ENCODE peak calls at places on chromosomes 1 and 21, in four cellular contexts. One of them, this sample, is unnamed.
A peak's percentile ranks its signal among the peaks of the same experiment; 100 is the strongest.

GRCh38 chr1:197896301-197896700 is 6.1 kb upstream of the C1orf53 start:
- DNase-seq in MM.1S: no peak
- DNase-seq in testis: no peak
- DNase-seq in tibial artery: no peak
- DNase-seq in this sample: no peak

GRCh38 chr1:17060129-17060868 is 6.5 kb upstream of the SDHB start:
- DNase-seq in MM.1S: no peak
- DNase-seq in testis: no peak
- DNase-seq in tibial artery: peak; percentile 5
- DNase-seq in this sample: no peak

GRCh38 chr1:28887835-28888682 is 26.3 kb upstream of the EPB41 start:
- DNase-seq in MM.1S: no peak
- DNase-seq in testis: peak; percentile 30
- DNase-seq in tibial artery: no peak
- DNase-seq in this sample: no peak

GRCh38 chr1:77018386-77019156 is 151.3 kb downstream of the ST6GALNAC5 start:
- DNase-seq in MM.1S: no peak
- DNase-seq in testis: no peak
- DNase-seq in tibial artery: no peak
- DNase-seq in this sample: no peak

GRCh38 chr1:183911285-183911684 is 106.4 kb downstream of the RGL1 start:
- DNase-seq in MM.1S: peak; percentile 97
- DNase-seq in testis: no peak
- DNase-seq in tibial artery: no peak
- DNase-seq in this sample: no peak

GRCh38 chr21:45102391-45102932 is 28.1 kb downstream of the ADARB1 start:
- DNase-seq in MM.1S: no peak
- DNase-seq in testis: no peak
- DNase-seq in tibial artery: no peak
- DNase-seq in this sample: no peak

GRCh38 chr1:97806996-97807395 is 113.8 kb downstream of the DPYD start:
- DNase-seq in MM.1S: no peak
- DNase-seq in testis: no peak
- DNase-seq in tibial artery: no peak
- DNase-seq in this sample: no peak

GRCh38 chr21:36202721-36203602 is 46.3 kb downstream of the DOP1B start:
- DNase-seq in MM.1S: no peak
- DNase-seq in testis: no peak
- DNase-seq in tibial artery: no peak
- DNase-seq in this sample: no peak

GRCh38 chr1:198669023-198669698 is 30.3 kb downstream of the PTPRC start:
- DNase-seq in MM.1S: peak; percentile 95
- DNase-seq in testis: no peak
- DNase-seq in tibial artery: no peak
- DNase-seq in this sample: no peak

DNA sequence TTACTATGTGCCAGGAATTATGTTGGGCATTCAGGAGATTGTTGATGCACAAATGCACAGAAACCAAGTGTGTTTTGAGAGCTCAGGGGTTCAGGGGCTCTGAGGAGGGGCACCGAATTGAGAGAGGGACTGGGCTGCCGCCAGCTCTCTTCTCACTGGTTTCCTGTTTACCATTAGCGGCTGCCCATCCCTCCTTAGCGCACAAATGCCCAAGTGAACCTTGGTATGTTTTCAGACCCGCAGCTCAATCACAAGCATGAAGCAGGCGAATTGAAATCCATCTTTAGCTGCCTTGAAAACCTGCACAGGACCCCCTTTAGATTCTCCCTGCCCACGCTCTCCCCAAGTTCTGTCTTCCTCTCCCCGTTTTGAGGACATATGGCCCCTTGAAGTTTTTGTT is 61.2 kb upstream of the ACOT11 start:
- DNase-seq in MM.1S: no peak
- DNase-seq in testis: no peak
- DNase-seq in tibial artery: no peak
- DNase-seq in this sample: no peak
- H3K27ac ChIP-seq in MM.1S: no peak overlapping the region
- H3K27ac ChIP-seq in testis: no peak overlapping the region
- H3K27ac ChIP-seq in tibial artery: peak overlapping the region; percentile 99
- H3K27ac ChIP-seq in this sample: no peak overlapping the region

GRCh38 chr1:156667968-156668709 is 9.1 kb downstream of the NES start:
- DNase-seq in MM.1S: no peak
- DNase-seq in testis: no peak
- DNase-seq in tibial artery: no peak
- DNase-seq in this sample: peak; percentile 27

GRCh38 chr1:156669794-156670193 is 7.4 kb downstream of the NES start:
- DNase-seq in MM.1S: no peak
- DNase-seq in testis: no peak
- DNase-seq in tibial artery: no peak
- DNase-seq in this sample: peak; percentile 28

GRCh38 chr1:156667610-156667967 is 9.6 kb downstream of the NES start:
- DNase-seq in MM.1S: no peak
- DNase-seq in testis: peak; percentile 54
- DNase-seq in tibial artery: no peak
- DNase-seq in this sample: peak; percentile 4

GRCh38 chr1:156670359-156670758 is 6.8 kb downstream of the NES start:
- DNase-seq in MM.1S: no peak
- DNase-seq in testis: no peak
- DNase-seq in tibial artery: no peak
- DNase-seq in this sample: no peak

GRCh38 chr1:156668801-156669637 is 8.2 kb downstream of the NES start:
- DNase-seq in MM.1S: no peak
- DNase-seq in testis: no peak
- DNase-seq in tibial artery: no peak
- DNase-seq in this sample: no peak
- H3K4me3 ChIP-seq in MM.1S: no peak overlapping the region
- H3K4me3 ChIP-seq in testis: no peak overlapping the region
- H3K4me3 ChIP-seq in tibial artery: no peak overlapping the region
- H3K4me3 ChIP-seq in this sample: no peak overlapping the region

GRCh38 chr1:9234223-9235122 is at the start of gene H6PD:
- DNase-seq in MM.1S: peak; percentile 81
- DNase-seq in testis: peak; percentile 86
- DNase-seq in tibial artery: peak; percentile 85
- DNase-seq in this sample: peak; percentile 89
- H3K4me1 ChIP-seq in MM.1S: peaks cover 22% of the 10 kb centered on the region
- H3K4me1 ChIP-seq in testis: peaks cover 43% of the 10 kb centered on the region
- H3K4me1 ChIP-seq in tibial artery: peaks cover 63% of the 10 kb centered on the region
- H3K4me1 ChIP-seq in this sample: peaks cover 85% of the 10 kb centered on the region

DNA sequence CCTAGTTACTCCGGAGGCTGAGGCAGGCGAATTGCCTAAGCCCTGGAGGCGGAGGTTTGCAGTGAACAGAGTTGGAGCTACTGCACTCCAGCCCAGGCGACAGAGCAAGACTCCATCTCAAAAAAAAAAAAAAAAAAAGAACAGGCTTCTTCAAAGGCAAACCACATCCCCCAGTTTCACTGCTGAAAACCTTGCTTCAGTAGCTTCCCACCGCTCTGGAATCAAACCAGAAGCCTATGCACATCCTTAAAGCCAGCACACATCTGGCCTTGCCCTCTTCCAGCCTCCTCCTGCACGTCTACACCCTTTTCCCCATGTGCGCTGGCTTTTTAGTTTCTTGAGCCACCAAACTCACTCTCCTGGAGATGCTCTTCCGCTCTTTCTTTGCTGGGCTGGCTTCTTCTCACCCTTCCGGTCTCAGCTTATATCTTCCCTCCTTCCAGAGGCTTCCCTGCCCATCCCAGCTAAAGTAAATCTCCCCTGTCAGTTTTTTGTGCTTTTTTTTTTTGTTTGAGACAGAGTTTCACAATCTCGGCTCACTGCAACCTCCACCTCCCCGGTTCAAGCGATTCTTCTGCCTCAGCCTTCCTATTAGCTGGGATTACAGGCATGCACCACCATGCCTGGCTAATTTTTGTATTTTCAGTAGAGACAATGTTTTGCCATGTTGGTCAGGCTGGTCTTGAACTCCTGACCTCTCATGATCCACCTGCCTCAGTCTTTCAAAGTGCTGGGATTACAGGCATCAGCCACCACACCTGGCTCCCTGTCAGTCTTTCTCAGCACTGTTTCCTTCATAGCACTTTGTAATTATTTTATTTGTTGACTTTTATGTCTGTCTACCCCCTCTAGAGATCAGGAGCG is 42.0 kb upstream of the ID3 start:
- DNase-seq in MM.1S: no peak
- DNase-seq in testis: no peak
- DNase-seq in tibial artery: no peak
- DNase-seq in this sample: no peak
- H3K27ac ChIP-seq in MM.1S: peak overlapping the region; percentile 32
- H3K27ac ChIP-seq in testis: no peak overlapping the region
- H3K27ac ChIP-seq in tibial artery: no peak overlapping the region
- H3K27ac ChIP-seq in this sample: no peak overlapping the region

GRCh38 chr1:207822124-207822601 is 70.3 kb downstream of the CD46 start:
- DNase-seq in MM.1S: peak; percentile 53
- DNase-seq in testis: no peak
- DNase-seq in tibial artery: peak; percentile 23
- DNase-seq in this sample: no peak
- H3K4me3 ChIP-seq in MM.1S: peak overlapping the region; percentile 77
- H3K4me3 ChIP-seq in testis: peak overlapping the region; percentile 75
- H3K4me3 ChIP-seq in tibial artery: peak overlapping the region; percentile 81
- H3K4me3 ChIP-seq in this sample: peak overlapping the region; percentile 59

GRCh38 chr1:117570988-117571409 is 34.8 kb upstream of the TENT5C start:
- DNase-seq in MM.1S: peak; percentile 79
- DNase-seq in testis: no peak
- DNase-seq in tibial artery: no peak
- DNase-seq in this sample: no peak

GRCh38 chr1:117569956-117570355 is 35.9 kb upstream of the TENT5C start:
- DNase-seq in MM.1S: no peak
- DNase-seq in testis: no peak
- DNase-seq in tibial artery: no peak
- DNase-seq in this sample: no peak

GRCh38 chr1:117567976-117568375 is 37.9 kb upstream of the TENT5C start:
- DNase-seq in MM.1S: no peak
- DNase-seq in testis: no peak
- DNase-seq in tibial artery: no peak
- DNase-seq in this sample: no peak

GRCh38 chr1:117567435-117567834 is 38.4 kb upstream of the TENT5C start:
- DNase-seq in MM.1S: no peak
- DNase-seq in testis: no peak
- DNase-seq in tibial artery: no peak
- DNase-seq in this sample: no peak

GRCh38 chr1:117568999-117569398 is 36.8 kb upstream of the TENT5C start:
- DNase-seq in MM.1S: no peak
- DNase-seq in testis: no peak
- DNase-seq in tibial artery: no peak
- DNase-seq in this sample: no peak
- H3K4me1 ChIP-seq in MM.1S: peaks cover 17% of the 10 kb centered on the region
- H3K4me1 ChIP-seq in testis: peaks cover 4% of the 10 kb centered on the region
- H3K4me1 ChIP-seq in tibial artery: peaks cover 3% of the 10 kb centered on the region
- H3K4me1 ChIP-seq in this sample: no peaks in the 10 kb centered on the region